ENCODE peak calls at places on chromosome 5, in nine cellular contexts. One of them, this sample, is unnamed.

GRCh38 chr5:56059854-56060253 is 65.1 kb upstream of the IL6ST start:
- DNase-seq in stimulated activated naive CD8-positive, alpha-beta T cell treated with anti-CD3 and anti-CD28 coated beads, Interleukin-15, Interleukin-2, amounts not matched to agents 100 U/mL and 50 U/mL, for 24 hours: no peak
- DNase-seq in Kasumi-1: no peak
- DNase-seq in NCI-H1105 treated with DMSO at 0.1 percent for 48 hours: no peak
- DNase-seq in SJCRH30: no peak
- DNase-seq in stimulated activated naive B cell treated with anti-CD40 and anti-IgM and Interleukin-4, amounts not matched to agents 10 μg/mL and 1 μg/mL and 100 μg/mL, for 72 hours: no peak
- DNase-seq in nephron progenitor cell: no peak
- DNase-seq in fibroblast of mammary gland: no peak
- DNase-seq in amniotic stem cell: no peak
- DNase-seq in this sample: no peak

GRCh38 chr5:87120518-87121314 is 147.0 kb upstream of the RASA1 start:
- DNase-seq in amniotic stem cell: peak
- DNase-seq in stimulated activated naive B cell treated with anti-CD40 and anti-IgM and Interleukin-4, amounts not matched to agents 10 μg/mL and 1 μg/mL and 100 μg/mL, for 72 hours: peak
- DNase-seq in stimulated activated naive CD8-positive, alpha-beta T cell treated with anti-CD3 and anti-CD28 coated beads, Interleukin-15, Interleukin-2, amounts not matched to agents 100 U/mL and 50 U/mL, for 24 hours: no peak
- DNase-seq in Kasumi-1: peak
- DNase-seq in NCI-H1105 treated with DMSO at 0.1 percent for 48 hours: no peak
- DNase-seq in nephron progenitor cell: no peak
- DNase-seq in fibroblast of mammary gland: peak
- DNase-seq in SJCRH30: peak
- DNase-seq in this sample: no peak

GRCh38 chr5:108266235-108266634 is 115.7 kb downstream of the FBXL17 start:
- DNase-seq in nephron progenitor cell: no peak
- DNase-seq in fibroblast of mammary gland: peak
- DNase-seq in Kasumi-1: no peak
- DNase-seq in stimulated activated naive B cell treated with anti-CD40 and anti-IgM and Interleukin-4, amounts not matched to agents 10 μg/mL and 1 μg/mL and 100 μg/mL, for 72 hours: no peak
- DNase-seq in NCI-H1105 treated with DMSO at 0.1 percent for 48 hours: no peak
- DNase-seq in amniotic stem cell: no peak
- DNase-seq in SJCRH30: no peak
- DNase-seq in stimulated activated naive CD8-positive, alpha-beta T cell treated with anti-CD3 and anti-CD28 coated beads, Interleukin-15, Interleukin-2, amounts not matched to agents 100 U/mL and 50 U/mL, for 24 hours: no peak
- DNase-seq in this sample: no peak

GRCh38 chr5:180120221-180121101 is 48.9 kb upstream of the RNF130 start:
- DNase-seq in Kasumi-1: no peak
- DNase-seq in amniotic stem cell: no peak
- DNase-seq in fibroblast of mammary gland: no peak
- DNase-seq in SJCRH30: no peak
- DNase-seq in nephron progenitor cell: no peak
- DNase-seq in stimulated activated naive B cell treated with anti-CD40 and anti-IgM and Interleukin-4, amounts not matched to agents 10 μg/mL and 1 μg/mL and 100 μg/mL, for 72 hours: no peak
- DNase-seq in stimulated activated naive CD8-positive, alpha-beta T cell treated with anti-CD3 and anti-CD28 coated beads, Interleukin-15, Interleukin-2, amounts not matched to agents 100 U/mL and 50 U/mL, for 24 hours: no peak
- DNase-seq in NCI-H1105 treated with DMSO at 0.1 percent for 48 hours: no peak
- DNase-seq in this sample: no peak

GRCh38 chr5:95856501-95856981 is 34.0 kb upstream of the GLRX start:
- DNase-seq in stimulated activated naive B cell treated with anti-CD40 and anti-IgM and Interleukin-4, amounts not matched to agents 10 μg/mL and 1 μg/mL and 100 μg/mL, for 72 hours: no peak
- DNase-seq in NCI-H1105 treated with DMSO at 0.1 percent for 48 hours: no peak
- DNase-seq in SJCRH30: no peak
- DNase-seq in stimulated activated naive CD8-positive, alpha-beta T cell treated with anti-CD3 and anti-CD28 coated beads, Interleukin-15, Interleukin-2, amounts not matched to agents 100 U/mL and 50 U/mL, for 24 hours: no peak
- DNase-seq in fibroblast of mammary gland: no peak
- DNase-seq in nephron progenitor cell: peak
- DNase-seq in Kasumi-1: no peak
- DNase-seq in amniotic stem cell: no peak
- DNase-seq in this sample: no peak

GRCh38 chr5:124420952-124421351 is 325.5 kb downstream of the ZNF608 start:
- DNase-seq in nephron progenitor cell: no peak
- DNase-seq in SJCRH30: no peak
- DNase-seq in NCI-H1105 treated with DMSO at 0.1 percent for 48 hours: no peak
- DNase-seq in stimulated activated naive CD8-positive, alpha-beta T cell treated with anti-CD3 and anti-CD28 coated beads, Interleukin-15, Interleukin-2, amounts not matched to agents 100 U/mL and 50 U/mL, for 24 hours: no peak
- DNase-seq in amniotic stem cell: no peak
- DNase-seq in Kasumi-1: no peak
- DNase-seq in stimulated activated naive B cell treated with anti-CD40 and anti-IgM and Interleukin-4, amounts not matched to agents 10 μg/mL and 1 μg/mL and 100 μg/mL, for 72 hours: no peak
- DNase-seq in fibroblast of mammary gland: no peak
- DNase-seq in this sample: no peak

GRCh38 chr5:7392401-7393024 is 3.4 kb upstream of the ADCY2 start:
- DNase-seq in NCI-H1105 treated with DMSO at 0.1 percent for 48 hours: peak
- DNase-seq in SJCRH30: no peak
- DNase-seq in amniotic stem cell: no peak
- DNase-seq in stimulated activated naive B cell treated with anti-CD40 and anti-IgM and Interleukin-4, amounts not matched to agents 10 μg/mL and 1 μg/mL and 100 μg/mL, for 72 hours: no peak
- DNase-seq in nephron progenitor cell: peak
- DNase-seq in stimulated activated naive CD8-positive, alpha-beta T cell treated with anti-CD3 and anti-CD28 coated beads, Interleukin-15, Interleukin-2, amounts not matched to agents 100 U/mL and 50 U/mL, for 24 hours: no peak
- DNase-seq in Kasumi-1: peak
- DNase-seq in fibroblast of mammary gland: peak
- DNase-seq in this sample: peak

GRCh38 chr5:129631946-129632345 is 115.9 kb upstream of the MINAR2 start:
- DNase-seq in stimulated activated naive CD8-positive, alpha-beta T cell treated with anti-CD3 and anti-CD28 coated beads, Interleukin-15, Interleukin-2, amounts not matched to agents 100 U/mL and 50 U/mL, for 24 hours: no peak
- DNase-seq in NCI-H1105 treated with DMSO at 0.1 percent for 48 hours: no peak
- DNase-seq in nephron progenitor cell: no peak
- DNase-seq in SJCRH30: no peak
- DNase-seq in Kasumi-1: no peak
- DNase-seq in stimulated activated naive B cell treated with anti-CD40 and anti-IgM and Interleukin-4, amounts not matched to agents 10 μg/mL and 1 μg/mL and 100 μg/mL, for 72 hours: no peak
- DNase-seq in fibroblast of mammary gland: peak
- DNase-seq in amniotic stem cell: no peak
- DNase-seq in this sample: no peak

GRCh38 chr5:95822408-95823240 is at the start of gene GLRX:
- DNase-seq in stimulated activated naive CD8-positive, alpha-beta T cell treated with anti-CD3 and anti-CD28 coated beads, Interleukin-15, Interleukin-2, amounts not matched to agents 100 U/mL and 50 U/mL, for 24 hours: peak
- DNase-seq in fibroblast of mammary gland: peak
- DNase-seq in Kasumi-1: peak
- DNase-seq in SJCRH30: peak
- DNase-seq in nephron progenitor cell: peak
- DNase-seq in amniotic stem cell: peak
- DNase-seq in NCI-H1105 treated with DMSO at 0.1 percent for 48 hours: peak
- DNase-seq in stimulated activated naive B cell treated with anti-CD40 and anti-IgM and Interleukin-4, amounts not matched to agents 10 μg/mL and 1 μg/mL and 100 μg/mL, for 72 hours: peak
- DNase-seq in this sample: peak

GRCh38 chr5:89125372-89125771 is 242.4 kb upstream of the MEF2C start:
- DNase-seq in stimulated activated naive CD8-positive, alpha-beta T cell treated with anti-CD3 and anti-CD28 coated beads, Interleukin-15, Interleukin-2, amounts not matched to agents 100 U/mL and 50 U/mL, for 24 hours: no peak
- DNase-seq in Kasumi-1: no peak
- DNase-seq in nephron progenitor cell: no peak
- DNase-seq in amniotic stem cell: no peak
- DNase-seq in SJCRH30: no peak
- DNase-seq in stimulated activated naive B cell treated with anti-CD40 and anti-IgM and Interleukin-4, amounts not matched to agents 10 μg/mL and 1 μg/mL and 100 μg/mL, for 72 hours: no peak
- DNase-seq in NCI-H1105 treated with DMSO at 0.1 percent for 48 hours: no peak
- DNase-seq in fibroblast of mammary gland: no peak
- DNase-seq in this sample: no peak

GRCh38 chr5:6660704-6661103 is 27.5 kb downstream of the SRD5A1 start:
- DNase-seq in fibroblast of mammary gland: no peak
- DNase-seq in SJCRH30: no peak
- DNase-seq in Kasumi-1: no peak
- DNase-seq in NCI-H1105 treated with DMSO at 0.1 percent for 48 hours: no peak
- DNase-seq in amniotic stem cell: no peak
- DNase-seq in stimulated activated naive CD8-positive, alpha-beta T cell treated with anti-CD3 and anti-CD28 coated beads, Interleukin-15, Interleukin-2, amounts not matched to agents 100 U/mL and 50 U/mL, for 24 hours: no peak
- DNase-seq in nephron progenitor cell: no peak
- DNase-seq in stimulated activated naive B cell treated with anti-CD40 and anti-IgM and Interleukin-4, amounts not matched to agents 10 μg/mL and 1 μg/mL and 100 μg/mL, for 72 hours: peak
- DNase-seq in this sample: no peak